ENCODE peak calls at places on chromosomes 3 and 15, in eight cellular contexts. One of them, this sample, is unnamed.

GRCh38 chr3:161409069-161409468 is 37.8 kb upstream of the SPTSSB start:
- DNase-seq in right lobe of liver: no peak
- DNase-seq in uterus: no peak
- DNase-seq in testis: peak; percentile 28
- DNase-seq in breast epithelium: no peak
- DNase-seq in adrenal gland: no peak
- DNase-seq in IMR-90: peak; percentile 23
- DNase-seq in HepG2: peak; percentile 55
- DNase-seq in this sample: no peak

GRCh38 chr3:196740476-196741400 is 1.1 kb downstream of the PAK2 start:
- DNase-seq in right lobe of liver: no peak
- DNase-seq in uterus: peak; percentile 24
- DNase-seq in testis: peak; percentile 43
- DNase-seq in breast epithelium: no peak
- DNase-seq in adrenal gland: peak; percentile 28
- DNase-seq in IMR-90: peak; percentile 56
- DNase-seq in HepG2: peak; percentile 45
- DNase-seq in this sample: no peak

GRCh38 chr3:126464997-126465396 is 10.7 kb downstream of the ZXDC start:
- DNase-seq in right lobe of liver: peak; percentile 49
- DNase-seq in uterus: peak; percentile 9
- DNase-seq in testis: no peak
- DNase-seq in breast epithelium: no peak
- DNase-seq in adrenal gland: no peak
- DNase-seq in IMR-90: no peak
- DNase-seq in HepG2: no peak
- DNase-seq in this sample: peak; percentile 60

GRCh38 chr3:147007736-147008245 is 398.6 kb downstream of the ZIC4 start:
- DNase-seq in right lobe of liver: no peak
- DNase-seq in uterus: no peak
- DNase-seq in testis: no peak
- DNase-seq in breast epithelium: no peak
- DNase-seq in adrenal gland: no peak
- DNase-seq in IMR-90: no peak
- DNase-seq in HepG2: no peak
- DNase-seq in this sample: no peak

GRCh38 chr3:98027084-98027445 is 8.1 kb downstream of the GABRR3 start:
- DNase-seq in right lobe of liver: no peak
- DNase-seq in uterus: no peak
- DNase-seq in testis: no peak
- DNase-seq in breast epithelium: no peak
- DNase-seq in adrenal gland: no peak
- DNase-seq in IMR-90: no peak
- DNase-seq in HepG2: no peak
- DNase-seq in this sample: no peak

GRCh38 chr3:153166206-153166605 is 4.2 kb downstream of the RAP2B start:
- DNase-seq in right lobe of liver: no peak
- DNase-seq in uterus: no peak
- DNase-seq in testis: no peak
- DNase-seq in breast epithelium: no peak
- DNase-seq in adrenal gland: no peak
- DNase-seq in IMR-90: peak; percentile 33
- DNase-seq in HepG2: no peak
- DNase-seq in this sample: no peak

GRCh38 chr15:64773606-64774555 is 1.5 kb downstream of the RBPMS2 start:
- DNase-seq in right lobe of liver: no peak
- DNase-seq in uterus: no peak
- DNase-seq in testis: no peak
- DNase-seq in breast epithelium: no peak
- DNase-seq in adrenal gland: no peak
- DNase-seq in IMR-90: no peak
- DNase-seq in HepG2: no peak
- DNase-seq in this sample: no peak

GRCh38 chr15:37138586-37138985 is 38.2 kb upstream of the MEIS2 start:
- DNase-seq in right lobe of liver: no peak
- DNase-seq in uterus: no peak
- DNase-seq in testis: no peak
- DNase-seq in breast epithelium: no peak
- DNase-seq in adrenal gland: no peak
- DNase-seq in IMR-90: no peak
- DNase-seq in HepG2: no peak
- DNase-seq in this sample: no peak

GRCh38 chr3:9253327-9253726 is 3.9 kb upstream of the SRGAP3 start:
- DNase-seq in right lobe of liver: no peak
- DNase-seq in uterus: no peak
- DNase-seq in testis: peak; percentile 51
- DNase-seq in breast epithelium: no peak
- DNase-seq in adrenal gland: no peak
- DNase-seq in IMR-90: peak; percentile 3
- DNase-seq in HepG2: no peak
- DNase-seq in this sample: no peak

GRCh38 chr15:71291723-71292122 is 176.5 kb downstream of the THSD4 start:
- DNase-seq in right lobe of liver: no peak
- DNase-seq in uterus: no peak
- DNase-seq in testis: no peak
- DNase-seq in breast epithelium: no peak
- DNase-seq in adrenal gland: no peak
- DNase-seq in IMR-90: no peak
- DNase-seq in HepG2: no peak
- DNase-seq in this sample: no peak

GRCh38 chr3:193297421-193297820 is 56.4 kb downstream of the PLAAT1 start:
- DNase-seq in right lobe of liver: no peak
- DNase-seq in uterus: no peak
- DNase-seq in testis: no peak
- DNase-seq in breast epithelium: no peak
- DNase-seq in adrenal gland: no peak
- DNase-seq in IMR-90: no peak
- DNase-seq in HepG2: no peak
- DNase-seq in this sample: no peak

GRCh38 chr3:18870642-18871041 is 277.7 kb upstream of the KCNH8 start:
- DNase-seq in right lobe of liver: no peak
- DNase-seq in uterus: no peak
- DNase-seq in testis: no peak
- DNase-seq in breast epithelium: no peak
- DNase-seq in adrenal gland: no peak
- DNase-seq in IMR-90: no peak
- DNase-seq in HepG2: no peak
- DNase-seq in this sample: no peak

GRCh38 chr3:124995460-124995994 is 60.3 kb downstream of the HEG1 start:
- DNase-seq in right lobe of liver: no peak
- DNase-seq in uterus: peak; percentile 43
- DNase-seq in testis: peak; percentile 65
- DNase-seq in breast epithelium: no peak
- DNase-seq in adrenal gland: peak; percentile 60
- DNase-seq in IMR-90: peak; percentile 48
- DNase-seq in HepG2: peak; percentile 49
- DNase-seq in this sample: peak; percentile 47

GRCh38 chr3:161700998-161701397 is 204.4 kb downstream of the OTOL1 start:
- DNase-seq in right lobe of liver: no peak
- DNase-seq in uterus: no peak
- DNase-seq in testis: no peak
- DNase-seq in breast epithelium: no peak
- DNase-seq in adrenal gland: no peak
- DNase-seq in IMR-90: no peak
- DNase-seq in HepG2: no peak
- DNase-seq in this sample: no peak

GRCh38 chr3:142647856-142648255 is 51.7 kb downstream of the PLS1 start:
- DNase-seq in right lobe of liver: no peak
- DNase-seq in uterus: no peak
- DNase-seq in testis: no peak
- DNase-seq in breast epithelium: no peak
- DNase-seq in adrenal gland: no peak
- DNase-seq in IMR-90: peak; percentile 5
- DNase-seq in HepG2: peak; percentile 10
- DNase-seq in this sample: no peak

GRCh38 chr3:160486459-160486869 is 36.9 kb upstream of the TRIM59 start:
- DNase-seq in right lobe of liver: no peak
- DNase-seq in uterus: no peak
- DNase-seq in testis: no peak
- DNase-seq in breast epithelium: no peak
- DNase-seq in adrenal gland: no peak
- DNase-seq in IMR-90: peak; percentile 71
- DNase-seq in HepG2: peak; percentile 15
- DNase-seq in this sample: no peak

DNA sequence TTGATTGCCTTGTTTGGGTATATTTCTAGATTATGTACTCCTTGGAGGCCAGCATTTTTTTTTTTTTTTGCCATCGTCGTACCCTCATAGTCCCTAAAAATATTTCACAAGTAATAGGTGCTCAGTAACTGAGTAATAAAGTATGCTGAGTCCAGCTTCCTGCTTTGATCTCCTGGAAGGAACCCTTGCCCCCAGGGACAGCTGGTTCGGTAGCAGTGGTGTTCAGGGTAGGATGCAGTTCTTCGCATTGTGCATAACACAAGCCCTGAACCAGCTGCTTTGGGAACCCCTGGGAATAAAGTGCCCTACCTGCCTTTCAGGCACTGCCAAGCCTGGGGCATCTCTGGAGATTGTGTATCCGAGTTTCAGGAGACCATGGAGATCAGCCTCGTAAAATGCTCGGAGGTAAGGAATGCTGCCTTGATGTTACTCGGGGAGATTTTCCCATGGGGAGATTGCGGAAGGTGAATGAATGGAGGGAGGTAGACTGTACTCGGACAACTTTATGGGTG is 7.7 kb downstream of the MYZAP start:
- DNase-seq in right lobe of liver: no peak
- DNase-seq in uterus: no peak
- DNase-seq in testis: no peak
- DNase-seq in breast epithelium: no peak
- DNase-seq in adrenal gland: no peak
- DNase-seq in IMR-90: no peak
- DNase-seq in HepG2: no peak
- DNase-seq in this sample: no peak
- TF ChIP-seq POLR2A in right lobe of liver: no peak
- TF ChIP-seq POLR2A in uterus: no peak
- TF ChIP-seq POLR2A in testis: no peak
- TF ChIP-seq POLR2A in breast epithelium: no peak
- TF ChIP-seq POLR2A in adrenal gland: no peak
- TF ChIP-seq POLR2A in IMR-90: no peak
- TF ChIP-seq POLR2A in HepG2: no peak
- TF ChIP-seq POLR2A in this sample: no peak

DNA sequence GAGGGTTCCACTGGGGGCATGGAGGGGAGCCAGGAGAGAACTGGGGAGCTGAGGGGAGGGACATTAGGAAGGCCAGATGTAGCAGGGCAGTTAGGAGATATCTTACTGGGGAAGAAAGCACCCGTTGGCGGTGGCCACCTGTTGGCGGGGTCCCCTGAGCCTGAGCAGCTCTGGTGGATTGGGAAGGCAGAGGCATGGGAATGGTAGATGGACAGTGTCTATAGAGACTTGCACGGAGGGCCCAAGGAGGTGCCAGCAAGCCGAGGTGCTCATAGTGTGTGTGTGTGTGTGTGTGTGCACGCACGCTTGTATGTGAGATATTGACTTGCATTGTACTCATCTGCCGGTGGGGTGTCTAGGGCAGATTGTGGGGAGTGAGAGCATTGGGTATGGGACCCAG is 179.0 kb downstream of the APBA2 start:
- DNase-seq in right lobe of liver: no peak
- DNase-seq in uterus: no peak
- DNase-seq in testis: no peak
- DNase-seq in breast epithelium: no peak
- DNase-seq in adrenal gland: no peak
- DNase-seq in IMR-90: no peak
- DNase-seq in HepG2: no peak
- DNase-seq in this sample: no peak
- TF ChIP-seq CTCF in right lobe of liver: no peak
- TF ChIP-seq CTCF in uterus: no peak
- TF ChIP-seq CTCF in testis: no peak
- TF ChIP-seq CTCF in breast epithelium: no peak
- TF ChIP-seq CTCF in adrenal gland: no peak
- TF ChIP-seq CTCF in IMR-90: no peak
- TF ChIP-seq CTCF in HepG2: no peak
- TF ChIP-seq CTCF in this sample: no peak

DNA sequence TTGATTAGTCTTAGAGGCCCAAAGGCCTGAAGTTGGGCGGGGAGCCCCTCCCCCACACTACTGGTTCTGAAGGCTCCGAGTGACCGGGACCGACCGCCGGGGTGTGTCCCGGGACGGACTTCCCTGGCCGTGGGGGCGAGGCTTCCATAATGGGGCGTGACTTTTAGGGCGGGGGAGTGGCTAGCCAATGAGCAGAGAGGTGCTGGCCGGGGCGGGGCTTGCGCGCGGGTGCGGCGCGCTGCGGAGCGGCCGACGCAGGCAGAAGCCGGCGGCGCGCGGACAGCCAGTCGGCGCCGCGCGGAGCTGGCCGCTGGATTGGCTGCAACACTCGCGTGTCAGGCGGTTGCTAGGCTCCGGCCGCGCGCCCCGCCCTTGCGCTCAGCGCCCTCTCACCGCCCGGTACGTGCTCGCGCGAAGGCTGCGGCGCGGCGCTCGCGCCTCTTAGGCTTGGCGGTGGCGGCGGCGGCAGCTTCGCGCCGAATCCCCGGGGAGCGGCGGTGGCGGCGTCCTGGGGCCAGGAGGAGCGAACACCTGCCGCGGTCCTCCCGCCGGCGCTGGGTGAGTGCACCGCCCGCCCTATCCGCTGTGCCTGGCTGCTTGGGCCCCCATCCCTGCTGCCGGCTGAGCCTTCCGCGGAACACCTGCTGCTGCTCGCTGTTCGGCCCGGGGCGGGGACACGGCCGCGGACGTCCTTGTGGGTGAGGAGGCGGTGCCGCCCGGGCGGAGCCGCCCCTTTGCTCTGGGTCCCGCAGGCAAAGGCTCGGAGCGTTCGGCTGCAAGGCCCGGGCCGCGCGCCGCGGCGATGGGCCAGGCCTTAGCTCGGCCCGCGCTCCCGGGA is at the start of gene DAG1:
- DNase-seq in right lobe of liver: peak; percentile 99
- DNase-seq in uterus: peak; percentile 99
- DNase-seq in testis: peak; percentile 98
- DNase-seq in breast epithelium: peak; percentile 99
- DNase-seq in adrenal gland: peak; percentile 99
- DNase-seq in IMR-90: peak; percentile 95
- DNase-seq in HepG2: peak; percentile 89
- DNase-seq in this sample: peak; percentile 97
- TF ChIP-seq POLR2A in right lobe of liver: peak; percentile 93
- TF ChIP-seq POLR2A in uterus: peak; percentile 63
- TF ChIP-seq POLR2A in testis: peak; percentile 30
- TF ChIP-seq POLR2A in breast epithelium: peak; percentile 65
- TF ChIP-seq POLR2A in adrenal gland: peak; percentile 89
- TF ChIP-seq POLR2A in IMR-90: peak; percentile 36
- TF ChIP-seq POLR2A in HepG2: peak; percentile 63
- TF ChIP-seq POLR2A in this sample: no peak

GRCh38 chr3:122251428-122251827 is 68.0 kb downstream of the CASR start:
- DNase-seq in right lobe of liver: no peak
- DNase-seq in uterus: no peak
- DNase-seq in testis: no peak
- DNase-seq in breast epithelium: no peak
- DNase-seq in adrenal gland: no peak
- DNase-seq in IMR-90: no peak
- DNase-seq in HepG2: no peak
- DNase-seq in this sample: no peak
- TF ChIP-seq CTCF in right lobe of liver: no peak
- TF ChIP-seq CTCF in uterus: no peak
- TF ChIP-seq CTCF in testis: no peak
- TF ChIP-seq CTCF in breast epithelium: no peak
- TF ChIP-seq CTCF in adrenal gland: no peak
- TF ChIP-seq CTCF in IMR-90: no peak
- TF ChIP-seq CTCF in HepG2: no peak
- TF ChIP-seq CTCF in this sample: no peak

This sample was measured in lower leg skin.